ENCODE peak calls at places on chromosomes 12 and 14, in seven cellular contexts. J is fibroblast of mammary gland, D is Right ventricle myocardium superior, T is H7, S is endothelial cell, W is AG04450, O is fibroblast of gingiva. H is an unnamed sample.

GRCh38 chr12:121069206-121069605 is 30.2 kb upstream of the OASL start:
- DNase-seq in S (no peak), W (no peak), O (no peak), J (no peak), D (no peak), T (no peak), H (no peak)

GRCh38 chr12:84910549-84911241 is 1.9 kb downstream of the SLC6A15 start:
- DNase-seq in O (peak), J (peak), D (no peak), T (no peak), S (peak), W (no peak), H (peak)

GRCh38 chr14:88013750-88014349 is 8.9 kb downstream of the GPR65 start:
- DNase-seq in T (peak), O (peak), S (peak), D (peak), J (peak), W (peak), H (peak)

GRCh38 chr14:53850714-53851296 is 105.8 kb downstream of the BMP4 start:
- DNase-seq in W (no peak), O (peak), S (no peak), D (no peak), J (peak), T (no peak), H (no peak)

GRCh38 chr12:106315523-106315922 is 13.0 kb downstream of the TCP11L2 start:
- DNase-seq in T (peak), O (no peak), J (no peak), D (no peak), W (no peak), S (no peak), H (no peak)

GRCh38 chr12:56488041-56488955 is at the start of gene GLS2:
- DNase-seq in W (peak), J (peak), T (peak), S (peak), D (peak), O (peak), H (peak)

GRCh38 chr14:104510794-104511611 is 68.6 kb upstream of the C14orf180 start:
- DNase-seq in D (peak), O (no peak), S (no peak), W (no peak), J (no peak), T (peak), H (peak)

GRCh38 chr12:123801573-123802178 is 39.6 kb downstream of the DNAH10 start:
- DNase-seq in O (peak), W (peak), J (peak), S (no peak), D (no peak), T (no peak), H (no peak)

GRCh38 chr14:50957296-50957695 is 13.0 kb upstream of the PYGL start:
- DNase-seq in J (peak), S (no peak), T (no peak), W (no peak), O (peak), D (no peak), H (peak)

GRCh38 chr14:52695481-52696091 is at the start of gene ERO1A:
- DNase-seq in D (peak), J (peak), W (peak), O (peak), S (peak), T (peak), H (peak)

GRCh38 chr12:52181757-52182156 is 10.1 kb downstream of the KRT80 start:
- DNase-seq in D (no peak), W (peak), O (peak), J (peak), S (no peak), T (peak), H (peak)

GRCh38 chr14:91059576-91060471 is 617 bp downstream of the RPS6KA5 start:
- DNase-seq in W (no peak), S (peak), D (peak), J (peak), T (peak), O (peak), H (peak)

GRCh38 chr12:71130670-71131069 is 27.1 kb downstream of the TSPAN8 start:
- DNase-seq in W (no peak), D (no peak), J (no peak), O (no peak), T (no peak), S (no peak), H (no peak)

GRCh38 chr12:108637631-108638030 is 3.9 kb upstream of the SELPLG start:
- DNase-seq in D (no peak), S (no peak), W (no peak), O (no peak), J (no peak), T (no peak), H (no peak)

GRCh38 chr12:113259499-113259953 is 38.3 kb downstream of the TPCN1 start:
- DNase-seq in D (peak), S (no peak), O (peak), J (peak), T (no peak), W (no peak), H (peak)

GRCh38 chr12:131965073-131965472 is 15.3 kb downstream of the EP400 start:
- DNase-seq in S (no peak), T (no peak), W (no peak), D (no peak), J (peak), O (no peak), H (no peak)

H was measured in BE2C.